ENCODE peak calls at places on chromosome 7, in seven cellular contexts. C, X, S, P, M, V and U are unnamed samples. For H3K36me3, the result is how much of the 10 kb centered on the place peaks cover.

GRCh38 chr7:32957326-32958045 is at the start of gene FKBP9:
- DNase-seq in C (peak), X (peak), S (peak), P (no peak), M (peak), V (peak), U (peak)

GRCh38 chr7:135375908-135376699 is 133.8 kb downstream of the CNOT4 start:
- DNase-seq in C (no peak), X (no peak), S (no peak), P (no peak), M (no peak), V (no peak), U (no peak)

GRCh38 chr7:21256310-21256877 is 171.5 kb upstream of the SP4 start:
- DNase-seq in C (no peak), X (no peak), S (peak), P (peak), M (no peak), V (no peak), U (peak)

GRCh38 chr7:142584765-142585164 is 164.5 kb upstream of the PRSS1 start:
- DNase-seq in C (no peak), X (no peak), S (peak), P (no peak), M (no peak), V (no peak), U (no peak)

GRCh38 chr7:126690848-126691751 is 561.6 kb downstream of the GRM8 start:
- DNase-seq in C (no peak), X (no peak), S (no peak), P (no peak), M (no peak), V (no peak), U (no peak)

GRCh38 chr7:151838861-151839381 is 38.0 kb downstream of the PRKAG2 start:
- DNase-seq in C (no peak), X (no peak), S (no peak), P (peak), M (no peak), V (peak), U (no peak)

GRCh38 chr7:105675873-105676484 is 94.7 kb upstream of the EFCAB10 start:
- DNase-seq in C (no peak), X (no peak), S (no peak), P (peak), M (peak), V (no peak), U (no peak)

GRCh38 chr7:37037286-37037685 is 313.0 kb upstream of the AOAH start:
- DNase-seq in C (no peak), X (no peak), S (no peak), P (no peak), M (no peak), V (no peak), U (no peak)

GRCh38 chr7:129886184-129886817 is 66.5 kb downstream of the UBE2H start:
- DNase-seq in C (no peak), X (no peak), S (no peak), P (no peak), M (no peak), V (no peak), U (no peak)

GRCh38 chr7:156578978-156579430 is 61.6 kb upstream of the RNF32 start:
- DNase-seq in C (peak), X (peak), S (no peak), P (no peak), M (no peak), V (no peak), U (no peak)

GRCh38 chr7:149279111-149279743 is 17.2 kb downstream of the ZNF783 start:
- DNase-seq in C (peak), X (no peak), S (no peak), P (no peak), M (no peak), V (peak), U (peak)

GRCh38 chr7:149280661-149281507 is 18.9 kb downstream of the ZNF783 start:
- DNase-seq in C (no peak), X (no peak), S (no peak), P (no peak), M (no peak), V (peak), U (peak)

GRCh38 chr7:149278396-149278795 is 16.4 kb downstream of the ZNF783 start:
- DNase-seq in C (no peak), X (no peak), S (no peak), P (no peak), M (no peak), V (peak), U (peak)

GRCh38 chr7:149280151-149280550 is 18.2 kb downstream of the ZNF783 start:
- DNase-seq in C (no peak), X (no peak), S (no peak), P (no peak), M (no peak), V (no peak), U (no peak)

GRCh38 chr7:149277871-149278270 is 15.9 kb downstream of the ZNF783 start:
- DNase-seq in C (no peak), X (no peak), S (no peak), P (no peak), M (no peak), V (peak), U (peak)
- H3K36me3 ChIP-seq in C (under half), X (under half), S (under half), P (under half), M (half or more), V (under half), U (half or more)

GRCh38 chr7:158951725-158952124 is 95.4 kb downstream of the DYNC2I1 start:
- DNase-seq in C (no peak), X (no peak), S (no peak), P (no peak), M (no peak), V (no peak), U (peak)
- H3K36me3 ChIP-seq in C (under half), X (under half), S (under half), P (under half), M (under half), V (under half), U (under half)

GRCh38 chr7:44486693-44487092 is 3.8 kb downstream of the NUDCD3 start:
- DNase-seq in C (peak), X (peak), S (peak), P (no peak), M (no peak), V (no peak), U (peak)
- H3K36me3 ChIP-seq in C (under half), X (under half), S (under half), P (under half), M (under half), V (under half), U (under half)

DNA sequence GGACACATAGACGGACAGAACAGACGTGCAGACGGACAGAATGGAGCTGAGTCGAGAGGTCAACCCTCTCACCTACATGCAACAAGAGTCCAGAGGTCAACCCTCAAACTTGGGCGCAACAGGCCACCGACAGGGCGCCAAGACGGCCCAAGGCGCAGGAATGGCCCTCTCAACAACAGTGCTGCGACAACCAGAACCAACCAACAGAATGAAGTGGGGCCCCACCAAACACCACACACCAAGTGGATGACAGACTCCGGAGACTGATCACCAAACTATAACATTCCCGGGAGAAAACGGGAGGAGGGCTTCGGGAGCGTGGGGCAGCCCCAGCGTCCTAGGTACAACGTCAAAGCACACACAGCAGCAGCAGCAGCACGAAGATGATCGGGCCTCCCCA is 13.4 kb downstream of the INTS1 start:
- DNase-seq in C (no peak), X (no peak), S (no peak), P (no peak), M (no peak), V (no peak), U (no peak)
- H3K36me3 ChIP-seq in C (under half), X (under half), S (half or more), P (half or more), M (half or more), V (under half), U (under half)

DNA sequence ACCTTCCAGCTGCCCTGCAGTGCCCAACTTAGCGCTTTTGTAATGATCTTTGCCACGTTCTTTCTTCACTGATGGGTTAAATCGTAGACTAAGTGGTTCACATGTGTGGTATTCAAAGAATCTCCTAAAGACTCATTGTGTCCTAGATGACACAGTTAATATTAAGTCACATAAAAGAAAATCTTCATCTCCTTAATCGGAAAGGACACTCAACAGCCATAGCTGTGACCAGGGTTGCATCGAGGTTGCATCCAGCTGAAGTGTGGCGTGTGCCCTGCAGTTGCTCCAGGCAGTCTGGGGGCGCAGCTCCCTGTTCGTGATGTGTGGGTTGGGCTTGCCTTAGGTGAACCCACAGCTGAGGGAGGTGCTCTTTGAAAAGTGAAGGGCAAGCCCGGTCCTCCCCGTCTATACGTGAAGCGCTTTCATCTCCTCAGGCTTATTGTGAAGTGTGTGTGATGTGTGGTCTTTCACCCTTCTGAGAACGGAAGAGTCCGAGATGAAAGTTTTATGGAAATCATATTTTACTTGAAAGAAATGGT is 122.6 kb downstream of the TRRAP start:
- DNase-seq in C (peak), X (no peak), S (no peak), P (no peak), M (no peak), V (no peak), U (peak)
- H3K36me3 ChIP-seq in C (under half), X (under half), S (half or more), P (half or more), M (half or more), V (under half), U (half or more)

DNA sequence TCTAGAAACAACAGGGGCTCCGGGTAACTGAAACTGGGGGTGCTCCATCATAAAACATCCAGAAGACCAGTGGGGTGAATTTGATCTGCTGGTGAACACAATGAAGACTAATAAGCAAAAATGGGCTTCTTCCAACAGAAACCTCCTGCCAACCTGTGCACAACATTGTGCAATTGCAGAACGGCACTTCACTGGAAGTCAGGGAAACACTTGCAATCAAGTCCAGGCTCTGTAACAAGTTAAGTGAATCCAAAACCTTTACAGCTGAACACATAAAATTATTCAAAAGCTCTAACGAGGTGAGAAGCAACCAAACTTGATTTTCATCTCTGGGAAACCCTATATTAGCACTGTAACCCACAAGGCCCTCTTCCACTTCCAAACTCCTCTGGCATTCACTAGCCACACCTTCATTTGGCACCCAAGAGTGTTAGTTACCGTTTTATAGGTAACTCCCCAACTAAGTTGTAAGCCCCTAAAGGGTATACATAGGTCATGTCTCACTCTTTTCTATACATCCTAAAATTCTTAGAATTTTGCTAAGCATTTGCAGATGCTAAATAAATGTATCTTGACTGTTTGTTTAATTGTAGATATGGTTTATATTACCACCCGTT is 22.0 kb downstream of the IMMP2L start:
- DNase-seq in C (no peak), X (no peak), S (no peak), P (no peak), M (no peak), V (no peak), U (no peak)
- H3K36me3 ChIP-seq in C (under half), X (under half), S (under half), P (under half), M (under half), V (under half), U (under half)

DNA sequence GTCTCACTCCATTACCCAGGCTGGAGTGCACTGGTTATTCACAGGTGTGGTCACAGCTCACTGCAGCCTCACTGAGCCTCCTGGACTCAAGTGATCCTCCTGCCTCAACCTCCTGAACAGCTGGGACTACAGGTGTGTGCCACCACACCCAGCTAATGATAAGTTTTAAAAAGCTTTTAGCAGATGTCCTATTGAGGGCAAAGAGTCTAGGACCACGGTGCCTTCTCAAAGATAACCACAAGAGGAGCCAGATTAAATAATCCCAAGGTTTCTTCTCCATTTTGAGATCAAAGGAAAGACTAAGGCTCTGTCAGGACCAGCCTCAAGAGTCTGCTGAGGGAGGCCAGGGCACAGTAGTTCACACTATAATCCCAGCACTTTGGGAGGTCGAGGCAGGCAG is 4.7 kb downstream of the ATP5MF start:
- DNase-seq in C (no peak), X (no peak), S (no peak), P (no peak), M (no peak), V (no peak), U (peak)
- H3K36me3 ChIP-seq in C (under half), X (under half), S (under half), P (half or more), M (half or more), V (under half), U (half or more)

GRCh38 chr7:41695661-41696322 is 7.1 kb downstream of the INHBA start:
- DNase-seq in C (no peak), X (no peak), S (peak), P (no peak), M (no peak), V (no peak), U (no peak)

GRCh38 chr7:41698726-41699125 is 4.2 kb downstream of the INHBA start:
- DNase-seq in C (no peak), X (no peak), S (peak), P (no peak), M (no peak), V (no peak), U (no peak)

GRCh38 chr7:41694490-41694889 is 8.4 kb downstream of the INHBA start:
- DNase-seq in C (no peak), X (no peak), S (peak), P (no peak), M (no peak), V (no peak), U (no peak)

GRCh38 chr7:41698114-41698513 is 4.8 kb downstream of the INHBA start:
- DNase-seq in C (no peak), X (no peak), S (peak), P (no peak), M (no peak), V (no peak), U (no peak)

DNA sequence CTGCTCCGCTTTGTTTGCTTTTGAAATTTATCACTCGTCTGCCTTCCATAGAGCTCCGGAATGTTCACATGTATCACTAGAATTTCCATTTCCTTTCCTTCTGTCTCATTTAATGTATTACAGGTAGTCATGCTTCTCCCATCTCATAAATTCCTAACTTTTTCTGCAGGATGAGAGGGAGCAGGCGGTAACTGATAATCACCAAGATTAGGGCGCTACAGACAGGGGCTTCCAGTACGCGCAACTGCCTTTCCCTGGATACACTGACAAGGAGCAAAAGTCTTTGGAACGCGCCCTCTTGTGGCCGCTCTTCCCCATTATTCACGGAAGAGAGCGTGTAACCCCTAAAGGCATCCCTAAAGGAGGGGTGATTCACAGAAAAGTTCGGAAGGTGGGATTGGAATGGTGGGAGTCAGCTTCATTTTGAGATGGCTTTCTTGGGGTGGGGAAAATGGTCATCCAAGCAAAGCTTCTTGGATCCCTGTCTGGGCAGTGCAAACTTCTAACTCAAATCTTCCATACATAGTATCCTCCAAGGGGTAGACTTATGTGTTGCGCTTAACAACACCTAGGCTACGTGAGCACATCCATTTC is 6.5 kb downstream of the INHBA start:
- DNase-seq in C (peak), X (peak), S (peak), P (no peak), M (peak), V (peak), U (no peak)
- H3K36me3 ChIP-seq in C (under half), X (under half), S (under half), P (under half), M (under half), V (under half), U (half or more)